ENCODE peak calls at places on chromosomes 1 and 21, in six cellular contexts. One of them, this sample, is unnamed.

GRCh38 chr1:41657101-41657500 is 172.6 kb upstream of the EDN2 start:
- DNase-seq in neural progenitor cell: no peak
- DNase-seq in fibroblast of lung: no peak
- DNase-seq in cardiac muscle cell: no peak
- DNase-seq in GM06990: no peak
- DNase-seq in mesothelial cell of epicardium: no peak
- DNase-seq in this sample: no peak

GRCh38 chr1:222369991-222370910 is 177.7 kb downstream of the HHIPL2 start:
- DNase-seq in neural progenitor cell: no peak
- DNase-seq in fibroblast of lung: peak
- DNase-seq in cardiac muscle cell: peak
- DNase-seq in GM06990: no peak
- DNase-seq in mesothelial cell of epicardium: no peak
- DNase-seq in this sample: no peak

GRCh38 chr1:75614455-75615379 is 3.8 kb upstream of the SLC44A5 start:
- DNase-seq in neural progenitor cell: peak
- DNase-seq in fibroblast of lung: peak
- DNase-seq in cardiac muscle cell: peak
- DNase-seq in GM06990: peak
- DNase-seq in mesothelial cell of epicardium: peak
- DNase-seq in this sample: peak

GRCh38 chr21:42295845-42296244 is 19.4 kb downstream of the TFF3 start:
- DNase-seq in neural progenitor cell: no peak
- DNase-seq in fibroblast of lung: no peak
- DNase-seq in cardiac muscle cell: no peak
- DNase-seq in GM06990: no peak
- DNase-seq in mesothelial cell of epicardium: no peak
- DNase-seq in this sample: no peak

GRCh38 chr21:35611752-35612151 is 448.6 kb downstream of the SETD4 start:
- DNase-seq in neural progenitor cell: no peak
- DNase-seq in fibroblast of lung: peak
- DNase-seq in cardiac muscle cell: no peak
- DNase-seq in GM06990: no peak
- DNase-seq in mesothelial cell of epicardium: no peak
- DNase-seq in this sample: no peak

GRCh38 chr1:53964109-53964508 is 18.0 kb downstream of the LRRC42 start:
- DNase-seq in neural progenitor cell: no peak
- DNase-seq in fibroblast of lung: no peak
- DNase-seq in cardiac muscle cell: no peak
- DNase-seq in GM06990: no peak
- DNase-seq in mesothelial cell of epicardium: no peak
- DNase-seq in this sample: no peak

GRCh38 chr1:162696286-162696862 is 64.1 kb downstream of the DDR2 start:
- DNase-seq in neural progenitor cell: peak
- DNase-seq in fibroblast of lung: peak
- DNase-seq in cardiac muscle cell: peak
- DNase-seq in GM06990: no peak
- DNase-seq in mesothelial cell of epicardium: peak
- DNase-seq in this sample: peak

GRCh38 chr1:84090447-84091244 is 53.4 kb upstream of the PRKACB start:
- DNase-seq in neural progenitor cell: no peak
- DNase-seq in fibroblast of lung: no peak
- DNase-seq in cardiac muscle cell: no peak
- DNase-seq in GM06990: no peak
- DNase-seq in mesothelial cell of epicardium: no peak
- DNase-seq in this sample: no peak

GRCh38 chr1:161962094-161962887 is 61.4 kb downstream of the OLFML2B start:
- DNase-seq in neural progenitor cell: no peak
- DNase-seq in fibroblast of lung: peak
- DNase-seq in cardiac muscle cell: no peak
- DNase-seq in GM06990: peak
- DNase-seq in mesothelial cell of epicardium: no peak
- DNase-seq in this sample: no peak

DNA sequence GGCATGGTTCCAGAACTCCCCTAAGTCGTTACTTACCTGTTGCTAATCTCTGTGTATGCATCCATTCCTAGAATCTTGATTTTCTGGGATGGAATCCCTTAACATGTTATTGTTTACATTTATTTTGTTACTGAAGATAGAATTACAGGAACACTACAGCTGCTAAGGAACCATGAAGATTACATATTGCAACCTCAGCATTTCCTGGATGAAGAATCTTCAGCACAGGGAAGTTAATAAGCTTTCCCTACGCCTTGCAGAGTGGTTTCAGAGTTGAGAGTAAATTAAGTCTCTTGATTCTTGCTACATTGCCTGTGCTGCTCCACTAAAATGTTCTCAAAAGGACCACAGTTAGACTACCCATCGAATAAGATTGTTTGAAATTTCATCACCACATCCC is 31.4 kb upstream of the GBP6 start:
- DNase-seq in neural progenitor cell: no peak
- DNase-seq in fibroblast of lung: no peak
- DNase-seq in cardiac muscle cell: no peak
- DNase-seq in GM06990: no peak
- DNase-seq in mesothelial cell of epicardium: no peak
- DNase-seq in this sample: no peak
- TF ChIP-seq CTCF in neural progenitor cell: no peak
- TF ChIP-seq CTCF in fibroblast of lung: no peak
- TF ChIP-seq CTCF in cardiac muscle cell: no peak
- TF ChIP-seq CTCF in GM06990: no peak
- TF ChIP-seq CTCF in mesothelial cell of epicardium: no peak
- TF ChIP-seq CTCF in this sample: no peak

GRCh38 chr1:232170909-232171308 is 459.0 kb downstream of the SIPA1L2 start:
- DNase-seq in neural progenitor cell: no peak
- DNase-seq in fibroblast of lung: no peak
- DNase-seq in cardiac muscle cell: no peak
- DNase-seq in GM06990: no peak
- DNase-seq in mesothelial cell of epicardium: no peak
- DNase-seq in this sample: no peak
- TF ChIP-seq CTCF in neural progenitor cell: no peak
- TF ChIP-seq CTCF in fibroblast of lung: no peak
- TF ChIP-seq CTCF in cardiac muscle cell: peak
- TF ChIP-seq CTCF in GM06990: no peak
- TF ChIP-seq CTCF in mesothelial cell of epicardium: no peak
- TF ChIP-seq CTCF in this sample: no peak

GRCh38 chr1:220274122-220274855 is 2.0 kb upstream of the RAB3GAP2 start:
- DNase-seq in neural progenitor cell: no peak
- DNase-seq in fibroblast of lung: peak
- DNase-seq in cardiac muscle cell: no peak
- DNase-seq in GM06990: no peak
- DNase-seq in mesothelial cell of epicardium: no peak
- DNase-seq in this sample: no peak
- TF ChIP-seq CTCF in neural progenitor cell: no peak
- TF ChIP-seq CTCF in fibroblast of lung: no peak
- TF ChIP-seq CTCF in cardiac muscle cell: no peak
- TF ChIP-seq CTCF in GM06990: no peak
- TF ChIP-seq CTCF in mesothelial cell of epicardium: no peak
- TF ChIP-seq CTCF in this sample: no peak

DNA sequence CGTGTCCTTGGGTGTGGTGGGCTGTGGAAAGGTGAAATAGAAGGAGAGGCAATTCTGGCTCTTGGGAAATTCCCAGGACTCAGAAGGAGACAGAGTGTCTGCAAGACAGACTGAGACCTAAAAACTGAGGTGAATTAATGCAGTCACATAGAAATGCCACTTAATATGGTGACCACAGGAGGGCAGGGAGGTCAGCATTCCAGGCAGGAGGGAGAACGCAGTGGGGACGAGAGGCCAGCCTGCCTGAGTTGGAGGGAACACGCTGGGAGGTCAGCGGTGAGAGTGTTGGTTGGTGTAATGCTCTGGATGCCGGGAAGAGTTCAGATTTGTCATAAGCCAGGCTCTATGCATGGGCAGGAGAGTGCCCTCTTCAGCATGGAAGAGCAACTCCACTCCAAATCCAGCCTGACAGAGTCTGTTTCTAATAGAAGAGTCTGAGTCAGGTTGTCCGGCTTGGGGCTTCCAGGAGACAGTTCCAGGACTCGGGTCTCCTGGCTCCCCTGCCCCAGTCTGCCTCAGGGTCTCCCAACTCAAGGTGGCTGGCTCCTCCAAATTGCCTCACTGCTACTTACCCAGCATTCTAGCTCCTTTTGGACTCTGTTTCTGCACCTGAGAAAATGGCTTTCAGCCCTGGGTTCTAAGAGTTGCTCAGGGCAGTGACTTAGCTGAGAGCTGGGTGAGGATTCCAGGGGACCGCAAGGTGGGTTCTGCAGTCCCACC is 5.7 kb upstream of the IGFN1 start:
- DNase-seq in neural progenitor cell: peak
- DNase-seq in fibroblast of lung: peak
- DNase-seq in cardiac muscle cell: peak
- DNase-seq in GM06990: no peak
- DNase-seq in mesothelial cell of epicardium: no peak
- DNase-seq in this sample: peak
- TF ChIP-seq CTCF in neural progenitor cell: peak
- TF ChIP-seq CTCF in fibroblast of lung: peak
- TF ChIP-seq CTCF in cardiac muscle cell: peak
- TF ChIP-seq CTCF in GM06990: peak
- TF ChIP-seq CTCF in mesothelial cell of epicardium: no peak
- TF ChIP-seq CTCF in this sample: peak

GRCh38 chr1:13513885-13514546 is at the start of gene LRRC38:
- DNase-seq in neural progenitor cell: peak
- DNase-seq in fibroblast of lung: no peak
- DNase-seq in cardiac muscle cell: peak
- DNase-seq in GM06990: peak
- DNase-seq in mesothelial cell of epicardium: no peak
- DNase-seq in this sample: peak
- TF ChIP-seq CTCF in neural progenitor cell: peak
- TF ChIP-seq CTCF in fibroblast of lung: no peak
- TF ChIP-seq CTCF in cardiac muscle cell: no peak
- TF ChIP-seq CTCF in GM06990: no peak
- TF ChIP-seq CTCF in mesothelial cell of epicardium: no peak
- TF ChIP-seq CTCF in this sample: peak

GRCh38 chr1:113106910-113107309 is 33.9 kb downstream of the LRIG2 start:
- DNase-seq in neural progenitor cell: no peak
- DNase-seq in fibroblast of lung: no peak
- DNase-seq in cardiac muscle cell: no peak
- DNase-seq in GM06990: no peak
- DNase-seq in mesothelial cell of epicardium: no peak
- DNase-seq in this sample: no peak

DNA sequence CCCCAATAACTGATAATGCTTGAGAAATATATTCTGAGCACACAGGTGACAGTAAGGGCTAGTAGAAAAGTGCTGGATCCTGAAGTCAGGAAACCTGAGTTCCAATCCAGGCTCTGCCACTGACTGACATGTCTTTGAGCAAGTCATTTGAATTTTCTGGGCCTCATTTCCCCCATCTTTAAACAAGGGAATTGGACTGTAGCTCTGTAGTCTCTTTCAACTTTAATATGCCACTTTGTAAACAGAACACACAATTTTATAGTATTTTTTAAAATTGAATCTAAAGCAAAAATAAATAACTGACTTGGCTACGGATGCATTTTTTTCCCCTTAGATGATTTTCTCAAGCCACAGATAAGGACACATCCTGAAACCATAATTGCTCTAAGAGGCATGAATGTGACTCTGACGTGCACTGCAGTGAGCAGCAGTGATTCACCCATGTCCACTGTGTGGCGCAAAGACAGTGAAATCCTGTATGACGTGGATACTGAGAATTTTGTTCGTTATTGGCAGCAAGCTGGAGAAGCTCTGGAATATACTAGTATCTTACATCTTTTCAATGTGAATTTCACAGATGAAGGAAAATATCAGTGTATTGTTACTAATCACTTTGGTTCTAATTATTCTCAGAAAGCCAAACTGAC is 37.0 kb downstream of the LRIG2 start:
- DNase-seq in neural progenitor cell: no peak
- DNase-seq in fibroblast of lung: peak
- DNase-seq in cardiac muscle cell: no peak
- DNase-seq in GM06990: no peak
- DNase-seq in mesothelial cell of epicardium: no peak
- DNase-seq in this sample: no peak
- TF ChIP-seq CTCF in neural progenitor cell: no peak
- TF ChIP-seq CTCF in fibroblast of lung: peak
- TF ChIP-seq CTCF in cardiac muscle cell: peak
- TF ChIP-seq CTCF in GM06990: no peak
- TF ChIP-seq CTCF in mesothelial cell of epicardium: no peak
- TF ChIP-seq CTCF in this sample: no peak

GRCh38 chr1:25700124-25700523 is 83.5 kb downstream of the MAN1C1 start:
- DNase-seq in neural progenitor cell: no peak
- DNase-seq in fibroblast of lung: peak
- DNase-seq in cardiac muscle cell: peak
- DNase-seq in GM06990: no peak
- DNase-seq in mesothelial cell of epicardium: no peak
- DNase-seq in this sample: no peak

GRCh38 chr1:25701030-25701785 is 84.6 kb downstream of the MAN1C1 start:
- DNase-seq in neural progenitor cell: no peak
- DNase-seq in fibroblast of lung: no peak
- DNase-seq in cardiac muscle cell: no peak
- DNase-seq in GM06990: no peak
- DNase-seq in mesothelial cell of epicardium: no peak
- DNase-seq in this sample: no peak

GRCh38 chr1:25699501-25700089 is 83.0 kb downstream of the MAN1C1 start:
- DNase-seq in neural progenitor cell: no peak
- DNase-seq in fibroblast of lung: no peak
- DNase-seq in cardiac muscle cell: peak
- DNase-seq in GM06990: no peak
- DNase-seq in mesothelial cell of epicardium: no peak
- DNase-seq in this sample: no peak

GRCh38 chr1:25702101-25702775 is 85.6 kb downstream of the MAN1C1 start:
- DNase-seq in neural progenitor cell: peak
- DNase-seq in fibroblast of lung: peak
- DNase-seq in cardiac muscle cell: no peak
- DNase-seq in GM06990: no peak
- DNase-seq in mesothelial cell of epicardium: no peak
- DNase-seq in this sample: no peak

DNA sequence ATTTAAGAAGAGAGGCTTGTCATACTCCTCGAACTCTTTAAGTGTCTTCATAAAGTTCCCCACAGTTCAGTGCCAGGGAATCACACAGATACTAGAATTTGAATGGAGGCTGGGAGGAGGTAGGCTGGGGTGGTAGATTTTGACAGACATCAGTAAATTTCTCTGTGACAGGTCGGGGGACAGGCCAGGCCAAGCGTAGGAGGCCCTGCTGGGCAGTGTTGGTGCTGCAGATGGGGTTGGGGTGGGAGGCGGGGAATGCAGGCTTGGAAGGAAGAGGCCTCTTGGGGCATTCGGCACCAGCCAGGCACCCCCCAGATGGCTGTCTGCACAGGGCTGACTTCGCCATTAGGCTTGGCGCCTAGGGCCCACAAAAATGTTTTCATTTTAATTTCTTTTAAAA is 84.0 kb downstream of the MAN1C1 start:
- DNase-seq in neural progenitor cell: peak
- DNase-seq in fibroblast of lung: no peak
- DNase-seq in cardiac muscle cell: peak
- DNase-seq in GM06990: no peak
- DNase-seq in mesothelial cell of epicardium: no peak
- DNase-seq in this sample: peak
- TF ChIP-seq CTCF in neural progenitor cell: peak
- TF ChIP-seq CTCF in fibroblast of lung: no peak
- TF ChIP-seq CTCF in cardiac muscle cell: peak
- TF ChIP-seq CTCF in GM06990: no peak
- TF ChIP-seq CTCF in mesothelial cell of epicardium: no peak
- TF ChIP-seq CTCF in this sample: peak

GRCh38 chr1:6033986-6034749 is 11.5 kb upstream of the KCNAB2 start:
- DNase-seq in neural progenitor cell: peak
- DNase-seq in fibroblast of lung: no peak
- DNase-seq in cardiac muscle cell: peak
- DNase-seq in GM06990: no peak
- DNase-seq in mesothelial cell of epicardium: no peak
- DNase-seq in this sample: peak
- TF ChIP-seq CTCF in neural progenitor cell: peak
- TF ChIP-seq CTCF in fibroblast of lung: peak
- TF ChIP-seq CTCF in cardiac muscle cell: peak
- TF ChIP-seq CTCF in GM06990: peak
- TF ChIP-seq CTCF in mesothelial cell of epicardium: peak
- TF ChIP-seq CTCF in this sample: peak